ENCODE peak calls at places on chromosome 11, in six cellular contexts. I is stimulated activated CD8-positive, alpha-beta memory T cell treated with anti-CD3 and anti-CD28 coated beads, Interleukin-15, amount 100 ng/mL, for 24 hours; G is GM03348; B is GM12892; P is iris pigment epithelial cell; D is DMS 273 treated with DMSO at 0.1 percent for 48 hours. Q is an unnamed sample.

GRCh38 chr11:63978551-63979235 is 4.3 kb downstream of the COX8A start:
- DNase-seq in G (no peak), P (no peak), B (no peak), D (no peak), I (no peak), Q (no peak)

GRCh38 chr11:111421251-111421650 is 42.2 kb upstream of the POU2AF1 start:
- DNase-seq in G (no peak), B (no peak), I (no peak), D (no peak), P (no peak), Q (no peak)

GRCh38 chr11:59719556-59719955 is 5.9 kb upstream of the OR10V1 start:
- DNase-seq in D (no peak), B (no peak), P (no peak), I (no peak), G (no peak), Q (no peak)

GRCh38 chr11:13446444-13446843 is 16.6 kb downstream of the BTBD10 start:
- DNase-seq in I (no peak), P (peak; percentile 58), B (no peak), G (peak; percentile 48), D (no peak), Q (no peak)

GRCh38 chr11:117618956-117619355 is 178.1 kb downstream of the DSCAML1 start:
- DNase-seq in D (peak; percentile 92), I (no peak), P (no peak), B (no peak), G (no peak), Q (no peak)

GRCh38 chr11:762421-763072 is 14.7 kb downstream of the GATD1 start:
- DNase-seq in I (no peak), D (peak; percentile 72), G (peak; percentile 91), P (peak; percentile 87), B (peak; percentile 17), Q (no peak)

GRCh38 chr11:1873048-1873812 is 18.5 kb downstream of the PRR33 start:
- DNase-seq in I (no peak), B (no peak), D (no peak), G (no peak), P (peak; percentile 64), Q (no peak)

GRCh38 chr11:65606876-65607613 is 7.0 kb downstream of the MAP3K11 start:
- DNase-seq in B (no peak), P (peak; percentile 97), G (peak; percentile 99), D (no peak), I (no peak), Q (no peak)

GRCh38 chr11:17927643-17928343 is 85.1 kb downstream of the SERGEF start:
- DNase-seq in B (no peak), P (peak; percentile 73), G (peak; percentile 35), I (no peak), D (no peak), Q (no peak)

GRCh38 chr11:44833869-44834452 is 107.2 kb downstream of the TSPAN18 start:
- DNase-seq in B (no peak), G (no peak), P (no peak), D (no peak), I (no peak), Q (no peak)